ENCODE peak calls at places on chromosomes 3 and 15, in nine cellular contexts. V is GM23338, N is IMR-90, G is astrocyte, T is HCT116, I is stomach, H is pancreas, C is adrenal gland, P is A549. L is an unnamed sample.
A peak's percentile ranks its signal among the peaks of the same experiment; 100 is the strongest.

GRCh38 chr15:36432162-36432561 is 147.3 kb upstream of the CDIN1 start:
- DNase-seq in V (no peak), N (peak; percentile 88), G (peak; percentile 94), T (no peak), I (no peak), H (no peak), C (no peak), P (no peak), L (no peak)

GRCh38 chr3:141255864-141256263 is 24.2 kb downstream of the PXYLP1 start:
- DNase-seq in V (peak; percentile 71), N (no peak), G (no peak), T (no peak), I (no peak), H (no peak), C (peak; percentile 54), P (peak; percentile 55), L (no peak)

GRCh38 chr15:90342655-90343054 is 9.4 kb upstream of the ZNF774 start:
- DNase-seq in V (no peak), N (no peak), G (no peak), T (no peak), I (no peak), H (no peak), C (no peak), P (no peak), L (no peak)

GRCh38 chr15:80596521-80596976 is 98.6 kb upstream of the ABHD17C start:
- DNase-seq in V (no peak), N (peak; percentile 18), G (no peak), T (peak; percentile 21), I (peak; percentile 49), H (no peak), C (no peak), P (peak; percentile 79), L (peak; percentile 56)

GRCh38 chr3:25257026-25257425 is 171.0 kb upstream of the RARB start:
- DNase-seq in V (no peak), N (no peak), G (peak; percentile 87), T (no peak), I (no peak), H (no peak), C (no peak), P (no peak), L (no peak)

GRCh38 chr15:31471731-31472430 is 145.2 kb downstream of the KLF13 start:
- DNase-seq in V (no peak), N (peak; percentile 96), G (peak; percentile 97), T (no peak), I (no peak), H (no peak), C (peak; percentile 24), P (no peak), L (peak; percentile 52)

GRCh38 chr3:73236867-73237266 is 175.4 kb downstream of the EBLN2 start:
- DNase-seq in V (no peak), N (no peak), G (peak; percentile 19), T (no peak), I (no peak), H (no peak), C (no peak), P (no peak), L (no peak)

GRCh38 chr3:185766645-185767323 is 58.1 kb downstream of the IGF2BP2 start:
- DNase-seq in V (no peak), N (peak; percentile 30), G (no peak), T (no peak), I (no peak), H (no peak), C (no peak), P (no peak), L (no peak)

GRCh38 chr3:78794431-78794830 is 973.4 kb downstream of the ROBO1 start:
- DNase-seq in V (no peak), N (no peak), G (no peak), T (no peak), I (no peak), H (no peak), C (no peak), P (no peak), L (no peak)

GRCh38 chr3:27824312-27825200 is 102.4 kb upstream of the EOMES start:
- DNase-seq in V (no peak), N (no peak), G (no peak), T (no peak), I (no peak), H (no peak), C (no peak), P (no peak), L (no peak)

GRCh38 chr3:67706934-67707333 is 52.5 kb upstream of the SUCLG2 start:
- DNase-seq in V (no peak), N (peak; percentile 10), G (no peak), T (no peak), I (no peak), H (no peak), C (no peak), P (no peak), L (no peak)

GRCh38 chr3:186806173-186807055 is at the start of gene RFC4:
- DNase-seq in V (peak; percentile 88), N (peak; percentile 60), G (peak; percentile 54), T (no peak), I (peak; percentile 91), H (peak; percentile 84), C (peak; percentile 92), P (peak; percentile 79), L (peak; percentile 82)

GRCh38 chr3:195224156-195224979 is 46.6 kb downstream of the XXYLT1 start:
- DNase-seq in V (peak; percentile 30), N (no peak), G (no peak), T (no peak), I (peak; percentile 13), H (no peak), C (peak; percentile 42), P (no peak), L (no peak)

GRCh38 chr3:87128006-87128405 is 99.1 kb upstream of the CHMP2B start:
- DNase-seq in V (no peak), N (no peak), G (no peak), T (no peak), I (no peak), H (no peak), C (no peak), P (no peak), L (no peak)

DNA sequence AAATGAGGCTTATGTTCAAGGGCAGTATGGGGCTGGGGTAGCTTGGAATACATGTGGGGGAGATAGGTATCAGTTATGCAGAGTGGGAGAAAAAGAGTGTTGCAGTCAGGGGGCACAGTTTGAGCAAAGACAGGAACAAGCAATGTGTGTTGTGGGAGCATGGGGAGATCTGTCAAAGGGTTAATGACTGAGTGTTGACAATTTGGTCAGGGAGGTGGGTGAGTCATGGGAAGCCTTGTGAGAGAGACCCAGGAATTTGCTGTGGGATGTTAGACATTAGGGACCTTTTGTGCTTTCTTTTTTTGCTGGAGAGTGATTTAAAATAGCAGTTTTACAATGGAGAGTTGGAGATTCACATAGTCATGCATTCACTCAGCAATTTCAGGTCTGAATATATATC is 221.6 kb upstream of the NR2E3 start:
- DNase-seq in V (peak; percentile 35), N (peak; percentile 86), G (peak; percentile 82), T (no peak), I (no peak), H (no peak), C (no peak), P (peak; percentile 39), L (no peak)
- H3K4me1 ChIP-seq in V (no peaks in the 10 kb centered on the region), N (peaks cover 5% of the 10 kb centered on the region), G (peaks cover 6% of the 10 kb centered on the region), T (peaks cover 6% of the 10 kb centered on the region), I (no peaks in the 10 kb centered on the region), H (no peaks in the 10 kb centered on the region), C (no peaks in the 10 kb centered on the region), P (peaks cover 13% of the 10 kb centered on the region), L (peaks cover 8% of the 10 kb centered on the region)

GRCh38 chr3:42589382-42590109 is 1.1 kb upstream of the SS18L2 start:
- DNase-seq in V (no peak), N (no peak), G (no peak), T (no peak), I (no peak), H (no peak), C (peak; percentile 52), P (no peak), L (no peak)
- H3K27ac ChIP-seq in V (peak overlapping the region; percentile 86), N (no peak overlapping the region), G (no peak overlapping the region), T (peak overlapping the region; percentile 68), I (peak overlapping the region; percentile 94), H (peak overlapping the region; percentile 67), C (peak overlapping the region; percentile 90), P (peak overlapping the region; percentile 90), L (peak overlapping the region; percentile 25)

GRCh38 chr15:87866961-87867360 is 389.6 kb downstream of the NTRK3 start:
- DNase-seq in V (peak; percentile 6), N (no peak), G (no peak), T (no peak), I (no peak), H (no peak), C (no peak), P (no peak), L (no peak)
- TF ChIP-seq CTCF in V (no peak), N (no peak), G (no peak), T (no peak), I (no peak), H (no peak), C (no peak), P (no peak), L (no peak)

GRCh38 chr3:30628188-30628930 is 22.0 kb downstream of the TGFBR2 start:
- DNase-seq in V (peak; percentile 38), N (no peak), G (no peak), T (no peak), I (no peak), H (no peak), C (no peak), P (no peak), L (no peak)
- H3K4me1 ChIP-seq in V (peaks cover 30% of the 10 kb centered on the region), N (peaks cover 19% of the 10 kb centered on the region), G (peaks cover 35% of the 10 kb centered on the region), T (peaks cover 92% of the 10 kb centered on the region), I (peaks cover 79% of the 10 kb centered on the region), H (peaks cover 12% of the 10 kb centered on the region), C (peaks cover 97% of the 10 kb centered on the region), P (peaks cover 99% of the 10 kb centered on the region), L (peaks cover 98% of the 10 kb centered on the region)

GRCh38 chr3:16528111-16528510 is 14.6 kb upstream of the RFTN1 start:
- DNase-seq in V (no peak), N (no peak), G (no peak), T (no peak), I (no peak), H (no peak), C (no peak), P (no peak), L (no peak)
- H3K27ac ChIP-seq in V (no peak overlapping the region), N (no peak overlapping the region), G (no peak overlapping the region), T (no peak overlapping the region), I (no peak overlapping the region), H (no peak overlapping the region), C (no peak overlapping the region), P (no peak overlapping the region), L (no peak overlapping the region)

GRCh38 chr3:4943553-4943952 is 35.7 kb upstream of the BHLHE40 start:
- DNase-seq in V (peak; percentile 59), N (no peak), G (no peak), T (peak; percentile 19), I (no peak), H (no peak), C (no peak), P (peak; percentile 23), L (no peak)
- TF ChIP-seq CTCF in V (peak; percentile 66), N (peak; percentile 21), G (peak; percentile 14), T (peak; percentile 68), I (no peak), H (no peak), C (no peak), P (no peak), L (peak; percentile 23)